ENCODE peak calls at places on chromosomes 13 and 19, in four cellular contexts. R, K, A and E are unnamed samples.
A peak's percentile ranks its signal among the peaks of the same experiment; 100 is the strongest.

GRCh38 chr19:47505506-47505905 is 9.4 kb downstream of the NAPA start:
- DNase-seq in K (no peak), R (no peak), A (no peak), E (no peak)

GRCh38 chr13:114002009-114002544 is 28.2 kb upstream of the C13orf46 start:
- DNase-seq in K (no peak), R (no peak), A (no peak), E (no peak)

GRCh38 chr19:49114630-49115363 is 627 bp downstream of the LIN7B start:
- DNase-seq in A (no peak), R (no peak), K (peak; percentile 46), E (no peak)

GRCh38 chr19:36460046-36460445 is 29.3 kb downstream of the ZNF566 start:
- DNase-seq in A (no peak), K (no peak), R (no peak), E (no peak)

GRCh38 chr13:26707122-26708006 is 53.2 kb downstream of the GPR12 start:
- DNase-seq in A (peak; percentile 27), K (peak; percentile 50), R (peak; percentile 41), E (peak; percentile 38)

GRCh38 chr13:66657165-66657895 is 572.8 kb downstream of the PCDH9 start:
- DNase-seq in R (no peak), K (peak; percentile 11), A (peak; percentile 70), E (peak; percentile 37)

GRCh38 chr19:36054733-36055686 is at the start of gene WDR62:
- DNase-seq in K (peak; percentile 85), A (peak; percentile 83), R (no peak), E (peak; percentile 91)

GRCh38 chr19:51166846-51167490 is 24.9 kb downstream of the SIGLEC7 start:
- DNase-seq in A (no peak), K (no peak), R (no peak), E (no peak)

GRCh38 chr13:31733066-31733465 is 6.3 kb upstream of the RXFP2 start:
- DNase-seq in K (no peak), A (no peak), R (no peak), E (no peak)

GRCh38 chr13:98172570-98173405 is 4.3 kb downstream of the RNF113B start:
- DNase-seq in A (no peak), K (no peak), R (no peak), E (peak; percentile 23)

GRCh38 chr13:65336916-65337315 is 1893.2 kb downstream of the PCDH9 start:
- DNase-seq in A (no peak), K (no peak), R (no peak), E (no peak)

GRCh38 chr19:4379383-4380253 is 20.7 kb downstream of the SH3GL1 start:
- DNase-seq in A (no peak), R (no peak), K (no peak), E (no peak)

GRCh38 chr13:19321222-19321621 is 139.6 kb upstream of the TUBA3C start:
- DNase-seq in A (no peak), K (no peak), R (no peak), E (no peak)

GRCh38 chr13:38657191-38657590 is 29.7 kb upstream of the FREM2 start:
- DNase-seq in K (no peak), A (no peak), R (no peak), E (no peak)

GRCh38 chr19:16877581-16877980 is 11.2 kb upstream of the F2RL3 start:
- DNase-seq in A (no peak), K (no peak), R (no peak), E (no peak)

GRCh38 chr19:14112809-14113385 is 4.7 kb downstream of the PRKACA start:
- DNase-seq in K (peak; percentile 29), A (no peak), R (no peak), E (no peak)

GRCh38 chr19:14686411-14686810 is 3.4 kb upstream of the ZNF333 start:
- DNase-seq in R (no peak), K (peak; percentile 8), A (peak; percentile 29), E (peak; percentile 12)

GRCh38 chr19:39645800-39646411 is 9.8 kb upstream of the LGALS16 start:
- DNase-seq in R (no peak), A (no peak), K (peak; percentile 17), E (peak; percentile 57)

GRCh38 chr19:49506575-49507105 is 5.8 kb upstream of the FCGRT start:
- DNase-seq in R (no peak), K (peak; percentile 71), A (no peak), E (peak; percentile 76)

GRCh38 chr13:26051231-26052135 is at the start of gene SHISA2:
- DNase-seq in A (no peak), K (no peak), R (peak; percentile 43), E (peak; percentile 69)

GRCh38 chr19:19686580-19686979 is 17.9 kb downstream of the ZNF101 start:
- DNase-seq in K (no peak), A (no peak), R (no peak), E (no peak)
- TF ChIP-seq JUND in K (no peak), A (no peak), R (no peak), E (no peak)

GRCh38 chr13:96299235-96299634 is 209.3 kb downstream of the HS6ST3 start:
- DNase-seq in A (no peak), R (no peak), K (peak; percentile 6), E (no peak)

GRCh38 chr13:96297360-96297759 is 207.5 kb downstream of the HS6ST3 start:
- DNase-seq in K (no peak), R (no peak), A (no peak), E (no peak)

GRCh38 chr13:96294930-96295657 is 205.2 kb downstream of the HS6ST3 start:
- DNase-seq in R (peak; percentile 17), K (no peak), A (no peak), E (no peak)
- TF ChIP-seq JUND in R (no peak), K (no peak), A (no peak), E (no peak)

GRCh38 chr13:110399801-110400200 is 92.7 kb downstream of the COL4A2 start:
- DNase-seq in A (no peak), R (no peak), K (no peak), E (no peak)

GRCh38 chr13:110400786-110401533 is 93.9 kb downstream of the COL4A2 start:
- DNase-seq in R (no peak), A (no peak), K (no peak), E (no peak)

GRCh38 chr13:110396913-110397379 is 89.9 kb downstream of the COL4A2 start:
- DNase-seq in K (no peak), R (no peak), A (no peak), E (no peak)

GRCh38 chr13:110397445-110397844 is 90.4 kb downstream of the COL4A2 start:
- DNase-seq in A (no peak), K (no peak), R (no peak), E (no peak)

GRCh38 chr13:110398564-110399507 is 91.8 kb downstream of the COL4A2 start:
- DNase-seq in A (no peak), K (no peak), R (no peak), E (no peak)
- TF ChIP-seq JUND in A (no peak), K (no peak), R (no peak), E (no peak)

GRCh38 chr13:42355118-42355840 is 83.3 kb downstream of the AKAP11 start:
- DNase-seq in A (no peak), K (no peak), R (no peak), E (no peak)

GRCh38 chr13:42355841-42356575 is 84.1 kb downstream of the AKAP11 start:
- DNase-seq in R (no peak), K (no peak), A (no peak), E (no peak)

GRCh38 chr13:42350141-42350540 is 78.2 kb downstream of the AKAP11 start:
- DNase-seq in A (no peak), K (no peak), R (no peak), E (no peak)

GRCh38 chr13:42360046-42360445 is 88.1 kb downstream of the AKAP11 start:
- DNase-seq in K (no peak), R (no peak), A (no peak), E (no peak)

GRCh38 chr13:42354246-42355117 is 82.5 kb downstream of the AKAP11 start:
- DNase-seq in A (no peak), K (no peak), R (no peak), E (peak; percentile 2)
- TF ChIP-seq JUND in A (no peak), K (no peak), R (no peak), E (no peak)

GRCh38 chr13:72023895-72024294 is 156.9 kb upstream of the DACH1 start:
- DNase-seq in K (no peak), A (no peak), R (no peak), E (no peak)
- TF ChIP-seq JUND in K (no peak), A (no peak), R (no peak), E (no peak)

GRCh38 chr13:21673592-21674270 is 2.9 kb downstream of the FGF9 start:
- DNase-seq in K (no peak), R (no peak), A (no peak), E (peak; percentile 89)
- TF ChIP-seq JUND in K (no peak), R (no peak), A (no peak), E (no peak)

DNA sequence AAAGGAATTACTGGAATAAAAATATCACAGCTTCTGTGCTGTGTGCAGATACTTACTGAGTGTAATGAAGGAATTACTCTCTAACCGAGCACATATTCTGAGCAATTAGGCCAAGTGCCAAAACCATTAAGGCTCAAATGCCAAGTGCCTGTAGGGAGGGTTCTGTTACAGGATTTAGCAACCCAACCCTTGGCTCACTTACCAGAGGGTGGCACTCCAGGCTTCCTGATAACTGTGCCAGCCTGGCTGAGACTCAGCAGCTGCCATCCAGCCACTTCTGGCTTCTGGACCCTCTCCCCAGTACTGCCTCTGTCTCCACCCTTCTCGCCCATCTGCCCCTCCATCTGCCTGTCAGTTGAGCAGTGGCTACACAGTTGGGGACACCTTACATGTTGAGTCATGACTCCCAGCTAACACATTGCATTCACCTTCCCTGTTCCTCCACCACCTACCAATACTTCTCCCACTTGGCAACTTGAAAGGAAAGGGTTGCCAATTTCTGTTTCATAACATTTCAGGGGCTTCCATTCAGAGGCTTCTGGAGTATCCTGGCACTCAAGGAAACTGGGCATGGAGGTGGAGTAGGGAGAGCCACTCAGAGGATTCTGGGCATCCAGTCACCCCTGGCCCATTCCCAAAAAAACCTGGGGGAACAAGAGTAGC is 110.5 kb downstream of the COG6 start:
- DNase-seq in K (no peak), R (no peak), A (no peak), E (no peak)
- TF ChIP-seq JUND in K (no peak), R (no peak), A (no peak), E (no peak)

DNA sequence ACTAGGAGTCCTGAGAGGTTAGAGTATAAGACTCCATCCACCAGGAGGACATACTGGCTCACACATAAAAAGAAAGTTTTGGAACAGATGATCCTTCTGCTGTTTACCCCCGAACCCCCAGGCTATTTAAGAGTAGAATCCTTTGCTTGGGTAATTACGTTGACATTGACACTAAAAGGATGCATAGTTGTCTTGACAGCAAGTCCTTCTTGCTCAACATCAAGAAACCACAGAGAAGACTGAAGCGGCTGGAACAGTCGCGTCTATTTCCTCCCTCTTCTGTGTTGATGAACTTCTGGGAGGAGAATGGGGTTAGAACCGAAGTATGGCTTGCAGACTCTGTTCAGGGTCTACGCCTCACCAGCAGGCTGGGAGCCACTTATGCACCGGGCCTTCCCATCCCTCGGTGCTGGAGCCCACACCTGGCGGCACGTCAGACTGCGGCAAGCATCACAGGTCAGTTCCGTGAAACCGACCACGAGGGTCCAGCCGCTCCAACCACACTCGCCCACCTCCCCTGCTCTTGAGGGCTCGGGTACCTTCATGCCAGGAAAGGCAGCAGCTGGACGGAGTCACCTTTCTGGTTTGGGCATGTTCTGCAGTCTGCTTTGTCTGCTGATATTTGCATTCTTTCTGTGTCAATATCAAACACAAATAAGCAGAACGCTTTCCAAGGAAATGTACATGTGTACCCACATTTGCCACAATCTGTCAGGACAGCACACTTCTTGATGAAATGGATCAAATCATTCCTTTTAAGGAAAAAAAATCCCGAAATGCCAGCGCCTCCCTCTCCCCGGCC is 42.4 kb upstream of the RANBP3 start:
- DNase-seq in K (peak; percentile 30), A (no peak), R (no peak), E (peak; percentile 70)
- TF ChIP-seq JUND in K (no peak), A (no peak), R (no peak), E (no peak)

GRCh38 chr13:35157143-35157755 is 215.2 kb downstream of the NBEA start:
- DNase-seq in A (peak; percentile 38), R (no peak), K (peak; percentile 31), E (peak; percentile 4)
- TF ChIP-seq JUND in A (no peak), R (no peak), K (no peak), E (no peak)